ENCODE peak calls at places on chromosomes 4 and X, in seven cellular contexts. One of them, this sample, is unnamed.

GRCh38 chr4:55736605-55737183 is 82.9 kb upstream of the EXOC1L start:
- DNase-seq in stimulated activated CD4-positive, alpha-beta T cell treated with anti-CD3 and anti-CD28 coated beads, Interleukin-15, amount 100 ng/mL, for 1 hour: no peak
- DNase-seq in activated naive CD8-positive, alpha-beta T cell treated with anti-CD3 and anti-CD28 coated beads, Interleukin-2, amount 10 ng/mL, durations not matched to agents 7 days and 5 days: no peak
- DNase-seq in right lobe of liver: no peak
- DNase-seq in cardiac muscle cell: no peak
- DNase-seq in stimulated activated naive CD4-positive, alpha-beta T cell: no peak
- DNase-seq in GM23338: peak; percentile 37
- DNase-seq in this sample: no peak

GRCh38 chrX:45070116-45071007 is 130.3 kb downstream of the DIPK2B start:
- DNase-seq in stimulated activated CD4-positive, alpha-beta T cell treated with anti-CD3 and anti-CD28 coated beads, Interleukin-15, amount 100 ng/mL, for 1 hour: no peak
- DNase-seq in activated naive CD8-positive, alpha-beta T cell treated with anti-CD3 and anti-CD28 coated beads, Interleukin-2, amount 10 ng/mL, durations not matched to agents 7 days and 5 days: no peak
- DNase-seq in right lobe of liver: no peak
- DNase-seq in cardiac muscle cell: peak; percentile 29
- DNase-seq in stimulated activated naive CD4-positive, alpha-beta T cell: no peak
- DNase-seq in GM23338: peak; percentile 41
- DNase-seq in this sample: peak; percentile 25

GRCh38 chr4:105461221-105462041 is 12.4 kb downstream of the PPA2 start:
- DNase-seq in stimulated activated CD4-positive, alpha-beta T cell treated with anti-CD3 and anti-CD28 coated beads, Interleukin-15, amount 100 ng/mL, for 1 hour: no peak
- DNase-seq in activated naive CD8-positive, alpha-beta T cell treated with anti-CD3 and anti-CD28 coated beads, Interleukin-2, amount 10 ng/mL, durations not matched to agents 7 days and 5 days: no peak
- DNase-seq in right lobe of liver: no peak
- DNase-seq in cardiac muscle cell: no peak
- DNase-seq in stimulated activated naive CD4-positive, alpha-beta T cell: no peak
- DNase-seq in GM23338: no peak
- DNase-seq in this sample: no peak

GRCh38 chr4:130995988-130996387 is 1900.0 kb downstream of the C4orf33 start:
- DNase-seq in stimulated activated CD4-positive, alpha-beta T cell treated with anti-CD3 and anti-CD28 coated beads, Interleukin-15, amount 100 ng/mL, for 1 hour: no peak
- DNase-seq in activated naive CD8-positive, alpha-beta T cell treated with anti-CD3 and anti-CD28 coated beads, Interleukin-2, amount 10 ng/mL, durations not matched to agents 7 days and 5 days: no peak
- DNase-seq in right lobe of liver: no peak
- DNase-seq in cardiac muscle cell: no peak
- DNase-seq in stimulated activated naive CD4-positive, alpha-beta T cell: no peak
- DNase-seq in GM23338: no peak
- DNase-seq in this sample: no peak

GRCh38 chr4:81826336-81826735 is 354.6 kb upstream of the RASGEF1B start:
- DNase-seq in stimulated activated CD4-positive, alpha-beta T cell treated with anti-CD3 and anti-CD28 coated beads, Interleukin-15, amount 100 ng/mL, for 1 hour: no peak
- DNase-seq in activated naive CD8-positive, alpha-beta T cell treated with anti-CD3 and anti-CD28 coated beads, Interleukin-2, amount 10 ng/mL, durations not matched to agents 7 days and 5 days: no peak
- DNase-seq in right lobe of liver: no peak
- DNase-seq in cardiac muscle cell: no peak
- DNase-seq in stimulated activated naive CD4-positive, alpha-beta T cell: no peak
- DNase-seq in GM23338: no peak
- DNase-seq in this sample: no peak

GRCh38 chrX:45428816-45429215 is 228.1 kb upstream of the DIPK2B start:
- DNase-seq in stimulated activated CD4-positive, alpha-beta T cell treated with anti-CD3 and anti-CD28 coated beads, Interleukin-15, amount 100 ng/mL, for 1 hour: no peak
- DNase-seq in activated naive CD8-positive, alpha-beta T cell treated with anti-CD3 and anti-CD28 coated beads, Interleukin-2, amount 10 ng/mL, durations not matched to agents 7 days and 5 days: no peak
- DNase-seq in right lobe of liver: no peak
- DNase-seq in cardiac muscle cell: no peak
- DNase-seq in stimulated activated naive CD4-positive, alpha-beta T cell: no peak
- DNase-seq in GM23338: no peak
- DNase-seq in this sample: no peak

GRCh38 chr4:154332681-154333421 is 158.7 kb downstream of the DCHS2 start:
- DNase-seq in stimulated activated CD4-positive, alpha-beta T cell treated with anti-CD3 and anti-CD28 coated beads, Interleukin-15, amount 100 ng/mL, for 1 hour: no peak
- DNase-seq in activated naive CD8-positive, alpha-beta T cell treated with anti-CD3 and anti-CD28 coated beads, Interleukin-2, amount 10 ng/mL, durations not matched to agents 7 days and 5 days: peak; percentile 59
- DNase-seq in right lobe of liver: peak; percentile 25
- DNase-seq in cardiac muscle cell: peak; percentile 48
- DNase-seq in stimulated activated naive CD4-positive, alpha-beta T cell: peak; percentile 37
- DNase-seq in GM23338: peak; percentile 94
- DNase-seq in this sample: no peak

GRCh38 chr4:142532054-142532453 is 314.0 kb downstream of the INPP4B start:
- DNase-seq in stimulated activated CD4-positive, alpha-beta T cell treated with anti-CD3 and anti-CD28 coated beads, Interleukin-15, amount 100 ng/mL, for 1 hour: no peak
- DNase-seq in activated naive CD8-positive, alpha-beta T cell treated with anti-CD3 and anti-CD28 coated beads, Interleukin-2, amount 10 ng/mL, durations not matched to agents 7 days and 5 days: no peak
- DNase-seq in right lobe of liver: no peak
- DNase-seq in cardiac muscle cell: peak; percentile 77
- DNase-seq in stimulated activated naive CD4-positive, alpha-beta T cell: no peak
- DNase-seq in GM23338: peak; percentile 21
- DNase-seq in this sample: no peak

GRCh38 chr4:47615385-47615784 is 130.3 kb downstream of the ATP10D start:
- DNase-seq in stimulated activated CD4-positive, alpha-beta T cell treated with anti-CD3 and anti-CD28 coated beads, Interleukin-15, amount 100 ng/mL, for 1 hour: no peak
- DNase-seq in activated naive CD8-positive, alpha-beta T cell treated with anti-CD3 and anti-CD28 coated beads, Interleukin-2, amount 10 ng/mL, durations not matched to agents 7 days and 5 days: no peak
- DNase-seq in right lobe of liver: no peak
- DNase-seq in cardiac muscle cell: no peak
- DNase-seq in stimulated activated naive CD4-positive, alpha-beta T cell: no peak
- DNase-seq in GM23338: no peak
- DNase-seq in this sample: no peak

GRCh38 chr4:38673109-38673978 is 9.3 kb downstream of the KLF3 start:
- DNase-seq in stimulated activated CD4-positive, alpha-beta T cell treated with anti-CD3 and anti-CD28 coated beads, Interleukin-15, amount 100 ng/mL, for 1 hour: no peak
- DNase-seq in activated naive CD8-positive, alpha-beta T cell treated with anti-CD3 and anti-CD28 coated beads, Interleukin-2, amount 10 ng/mL, durations not matched to agents 7 days and 5 days: no peak
- DNase-seq in right lobe of liver: peak; percentile 70
- DNase-seq in cardiac muscle cell: peak; percentile 25
- DNase-seq in stimulated activated naive CD4-positive, alpha-beta T cell: no peak
- DNase-seq in GM23338: peak; percentile 62
- DNase-seq in this sample: no peak

GRCh38 chr4:19776021-19776459 is 475.7 kb upstream of the SLIT2 start:
- DNase-seq in stimulated activated CD4-positive, alpha-beta T cell treated with anti-CD3 and anti-CD28 coated beads, Interleukin-15, amount 100 ng/mL, for 1 hour: no peak
- DNase-seq in activated naive CD8-positive, alpha-beta T cell treated with anti-CD3 and anti-CD28 coated beads, Interleukin-2, amount 10 ng/mL, durations not matched to agents 7 days and 5 days: no peak
- DNase-seq in right lobe of liver: no peak
- DNase-seq in cardiac muscle cell: peak; percentile 17
- DNase-seq in stimulated activated naive CD4-positive, alpha-beta T cell: no peak
- DNase-seq in GM23338: no peak
- DNase-seq in this sample: peak; percentile 11

GRCh38 chrX:149060921-149061320 is 444.2 kb downstream of the IDS start:
- DNase-seq in stimulated activated CD4-positive, alpha-beta T cell treated with anti-CD3 and anti-CD28 coated beads, Interleukin-15, amount 100 ng/mL, for 1 hour: no peak
- DNase-seq in activated naive CD8-positive, alpha-beta T cell treated with anti-CD3 and anti-CD28 coated beads, Interleukin-2, amount 10 ng/mL, durations not matched to agents 7 days and 5 days: no peak
- DNase-seq in right lobe of liver: no peak
- DNase-seq in cardiac muscle cell: no peak
- DNase-seq in stimulated activated naive CD4-positive, alpha-beta T cell: no peak
- DNase-seq in GM23338: no peak
- DNase-seq in this sample: no peak

GRCh38 chr4:184588893-184589292 is 60.4 kb downstream of the CASP3 start:
- DNase-seq in stimulated activated CD4-positive, alpha-beta T cell treated with anti-CD3 and anti-CD28 coated beads, Interleukin-15, amount 100 ng/mL, for 1 hour: no peak
- DNase-seq in activated naive CD8-positive, alpha-beta T cell treated with anti-CD3 and anti-CD28 coated beads, Interleukin-2, amount 10 ng/mL, durations not matched to agents 7 days and 5 days: no peak
- DNase-seq in right lobe of liver: no peak
- DNase-seq in cardiac muscle cell: no peak
- DNase-seq in stimulated activated naive CD4-positive, alpha-beta T cell: no peak
- DNase-seq in GM23338: no peak
- DNase-seq in this sample: no peak

GRCh38 chrX:10603612-10604011 is 16.8 kb downstream of the MID1 start:
- DNase-seq in stimulated activated CD4-positive, alpha-beta T cell treated with anti-CD3 and anti-CD28 coated beads, Interleukin-15, amount 100 ng/mL, for 1 hour: no peak
- DNase-seq in activated naive CD8-positive, alpha-beta T cell treated with anti-CD3 and anti-CD28 coated beads, Interleukin-2, amount 10 ng/mL, durations not matched to agents 7 days and 5 days: no peak
- DNase-seq in right lobe of liver: no peak
- DNase-seq in cardiac muscle cell: no peak
- DNase-seq in stimulated activated naive CD4-positive, alpha-beta T cell: no peak
- DNase-seq in GM23338: peak; percentile 42
- DNase-seq in this sample: no peak

GRCh38 chrX:119375561-119375960 is 23.6 kb upstream of the SLC25A43 start:
- DNase-seq in stimulated activated CD4-positive, alpha-beta T cell treated with anti-CD3 and anti-CD28 coated beads, Interleukin-15, amount 100 ng/mL, for 1 hour: no peak
- DNase-seq in activated naive CD8-positive, alpha-beta T cell treated with anti-CD3 and anti-CD28 coated beads, Interleukin-2, amount 10 ng/mL, durations not matched to agents 7 days and 5 days: no peak
- DNase-seq in right lobe of liver: no peak
- DNase-seq in cardiac muscle cell: no peak
- DNase-seq in stimulated activated naive CD4-positive, alpha-beta T cell: no peak
- DNase-seq in GM23338: no peak
- DNase-seq in this sample: no peak

GRCh38 chr4:40055379-40055872 is 1.2 kb upstream of the N4BP2 start:
- DNase-seq in stimulated activated CD4-positive, alpha-beta T cell treated with anti-CD3 and anti-CD28 coated beads, Interleukin-15, amount 100 ng/mL, for 1 hour: peak; percentile 18
- DNase-seq in activated naive CD8-positive, alpha-beta T cell treated with anti-CD3 and anti-CD28 coated beads, Interleukin-2, amount 10 ng/mL, durations not matched to agents 7 days and 5 days: no peak
- DNase-seq in right lobe of liver: no peak
- DNase-seq in cardiac muscle cell: peak; percentile 0
- DNase-seq in stimulated activated naive CD4-positive, alpha-beta T cell: peak; percentile 26
- DNase-seq in GM23338: no peak
- DNase-seq in this sample: no peak

GRCh38 chr4:55458164-55458563 is 62.4 kb downstream of the TMEM165 start:
- DNase-seq in stimulated activated CD4-positive, alpha-beta T cell treated with anti-CD3 and anti-CD28 coated beads, Interleukin-15, amount 100 ng/mL, for 1 hour: no peak
- DNase-seq in activated naive CD8-positive, alpha-beta T cell treated with anti-CD3 and anti-CD28 coated beads, Interleukin-2, amount 10 ng/mL, durations not matched to agents 7 days and 5 days: no peak
- DNase-seq in right lobe of liver: no peak
- DNase-seq in cardiac muscle cell: no peak
- DNase-seq in stimulated activated naive CD4-positive, alpha-beta T cell: no peak
- DNase-seq in GM23338: no peak
- DNase-seq in this sample: no peak

GRCh38 chr4:1683903-1684755 is at the start of gene FAM53A:
- DNase-seq in stimulated activated CD4-positive, alpha-beta T cell treated with anti-CD3 and anti-CD28 coated beads, Interleukin-15, amount 100 ng/mL, for 1 hour: peak; percentile 89
- DNase-seq in activated naive CD8-positive, alpha-beta T cell treated with anti-CD3 and anti-CD28 coated beads, Interleukin-2, amount 10 ng/mL, durations not matched to agents 7 days and 5 days: peak; percentile 99
- DNase-seq in right lobe of liver: peak; percentile 94
- DNase-seq in cardiac muscle cell: peak; percentile 93
- DNase-seq in stimulated activated naive CD4-positive, alpha-beta T cell: peak; percentile 87
- DNase-seq in GM23338: peak; percentile 87
- DNase-seq in this sample: peak; percentile 98

GRCh38 chr4:86498560-86499166 is 95.5 kb upstream of the PTPN13 start:
- DNase-seq in stimulated activated CD4-positive, alpha-beta T cell treated with anti-CD3 and anti-CD28 coated beads, Interleukin-15, amount 100 ng/mL, for 1 hour: no peak
- DNase-seq in activated naive CD8-positive, alpha-beta T cell treated with anti-CD3 and anti-CD28 coated beads, Interleukin-2, amount 10 ng/mL, durations not matched to agents 7 days and 5 days: no peak
- DNase-seq in right lobe of liver: no peak
- DNase-seq in cardiac muscle cell: peak; percentile 74
- DNase-seq in stimulated activated naive CD4-positive, alpha-beta T cell: no peak
- DNase-seq in GM23338: peak; percentile 86
- DNase-seq in this sample: peak; percentile 43

GRCh38 chrX:39975094-39975865 is 122.5 kb downstream of the BCOR start:
- DNase-seq in stimulated activated CD4-positive, alpha-beta T cell treated with anti-CD3 and anti-CD28 coated beads, Interleukin-15, amount 100 ng/mL, for 1 hour: no peak
- DNase-seq in activated naive CD8-positive, alpha-beta T cell treated with anti-CD3 and anti-CD28 coated beads, Interleukin-2, amount 10 ng/mL, durations not matched to agents 7 days and 5 days: no peak
- DNase-seq in right lobe of liver: no peak
- DNase-seq in cardiac muscle cell: no peak
- DNase-seq in stimulated activated naive CD4-positive, alpha-beta T cell: no peak
- DNase-seq in GM23338: no peak
- DNase-seq in this sample: no peak

GRCh38 chrX:109925656-109926055 is 77.3 kb upstream of the TMEM164 start:
- DNase-seq in stimulated activated CD4-positive, alpha-beta T cell treated with anti-CD3 and anti-CD28 coated beads, Interleukin-15, amount 100 ng/mL, for 1 hour: no peak
- DNase-seq in activated naive CD8-positive, alpha-beta T cell treated with anti-CD3 and anti-CD28 coated beads, Interleukin-2, amount 10 ng/mL, durations not matched to agents 7 days and 5 days: no peak
- DNase-seq in right lobe of liver: no peak
- DNase-seq in cardiac muscle cell: no peak
- DNase-seq in stimulated activated naive CD4-positive, alpha-beta T cell: no peak
- DNase-seq in GM23338: no peak
- DNase-seq in this sample: no peak

GRCh38 chr4:90127706-90128345 is 632 bp downstream of the CCSER1 start:
- DNase-seq in stimulated activated CD4-positive, alpha-beta T cell treated with anti-CD3 and anti-CD28 coated beads, Interleukin-15, amount 100 ng/mL, for 1 hour: no peak
- DNase-seq in activated naive CD8-positive, alpha-beta T cell treated with anti-CD3 and anti-CD28 coated beads, Interleukin-2, amount 10 ng/mL, durations not matched to agents 7 days and 5 days: peak; percentile 29
- DNase-seq in right lobe of liver: no peak
- DNase-seq in cardiac muscle cell: peak; percentile 60
- DNase-seq in stimulated activated naive CD4-positive, alpha-beta T cell: no peak
- DNase-seq in GM23338: peak; percentile 60
- DNase-seq in this sample: peak; percentile 38

GRCh38 chr4:121041307-121042090 is 30.8 kb downstream of the NDNF start:
- DNase-seq in stimulated activated CD4-positive, alpha-beta T cell treated with anti-CD3 and anti-CD28 coated beads, Interleukin-15, amount 100 ng/mL, for 1 hour: no peak
- DNase-seq in activated naive CD8-positive, alpha-beta T cell treated with anti-CD3 and anti-CD28 coated beads, Interleukin-2, amount 10 ng/mL, durations not matched to agents 7 days and 5 days: no peak
- DNase-seq in right lobe of liver: no peak
- DNase-seq in cardiac muscle cell: peak; percentile 60
- DNase-seq in stimulated activated naive CD4-positive, alpha-beta T cell: no peak
- DNase-seq in GM23338: peak; percentile 15
- DNase-seq in this sample: no peak

This sample was measured in HEK293T.